ENCODE peak calls at places on chromosomes 1 and 21, in four cellular contexts. H, R, P and L are unnamed samples.

GRCh38 chr1:45522324-45523104 is 830 bp upstream of the PRDX1 start:
- DNase-seq in H (no peak), R (no peak), P (no peak), L (no peak)

GRCh38 chr1:34127006-34128000 is 37.7 kb downstream of the CSMD2 start:
- DNase-seq in H (no peak), R (no peak), P (no peak), L (no peak)

GRCh38 chr1:100350787-100351094 is 1.6 kb upstream of the CDC14A start:
- DNase-seq in H (no peak), R (no peak), P (no peak), L (no peak)

GRCh38 chr1:246565751-246566127 is 322 bp downstream of the TFB2M start:
- DNase-seq in H (no peak), R (no peak), P (no peak), L (peak; percentile 71)

GRCh38 chr1:112826217-112826944 is 111.2 kb upstream of the PPM1J start:
- DNase-seq in H (no peak), R (no peak), P (no peak), L (no peak)

GRCh38 chr1:9256332-9256731 is 21.8 kb downstream of the H6PD start:
- DNase-seq in H (no peak), R (no peak), P (no peak), L (no peak)

GRCh38 chr1:22737374-22738068 is 26.9 kb downstream of the EPHB2 start:
- DNase-seq in H (no peak), R (no peak), P (no peak), L (no peak)

GRCh38 chr1:47208374-47208850 is 18.6 kb upstream of the PDZK1IP1 start:
- DNase-seq in H (no peak), R (no peak), P (no peak), L (no peak)

GRCh38 chr1:218459878-218460277 is 114.7 kb downstream of the TGFB2 start:
- DNase-seq in H (peak; percentile 13), R (peak; percentile 67), P (peak; percentile 41), L (peak; percentile 84)

GRCh38 chr1:22832414-22832786 is 121.8 kb downstream of the EPHB2 start:
- DNase-seq in H (no peak), R (no peak), P (peak; percentile 60), L (peak; percentile 85)

GRCh38 chr21:43767980-43768867 is 7.9 kb downstream of the CSTB start:
- DNase-seq in H (no peak), R (no peak), P (peak; percentile 66), L (peak; percentile 84)

GRCh38 chr1:115977481-115978258 is 1.4 kb downstream of the SLC22A15 start:
- DNase-seq in H (no peak), R (no peak), P (peak; percentile 81), L (peak; percentile 66)

GRCh38 chr1:37265156-37265555 is 209.2 kb upstream of the ZC3H12A start:
- DNase-seq in H (no peak), R (no peak), P (no peak), L (no peak)

GRCh38 chr1:51870603-51871350 is 7.8 kb downstream of the NRDC start:
- DNase-seq in H (no peak), R (no peak), P (no peak), L (no peak)

GRCh38 chr1:46508760-46509159 is 19.1 kb downstream of the DMBX1 start:
- DNase-seq in H (peak; percentile 1), R (no peak), P (no peak), L (peak; percentile 33)

GRCh38 chr21:17435565-17436543 is 77.0 kb upstream of the CXADR start:
- DNase-seq in H (no peak), R (no peak), P (no peak), L (no peak)

GRCh38 chr1:239179001-239179400 is 207.4 kb upstream of the CHRM3 start:
- DNase-seq in H (no peak), R (no peak), P (no peak), L (no peak)

GRCh38 chr1:42340093-42340492 is 5.1 kb upstream of the FOXJ3 start:
- DNase-seq in H (no peak), R (no peak), P (no peak), L (peak; percentile 18)

GRCh38 chr1:39631361-39632331 is 7.8 kb downstream of the HEYL start:
- DNase-seq in H (no peak), R (no peak), P (no peak), L (no peak)

GRCh38 chr1:244271909-244272308 is 179.8 kb downstream of the ADSS2 start:
- DNase-seq in H (no peak), R (no peak), P (no peak), L (no peak)

GRCh38 chr1:161803181-161803580 is 37.1 kb downstream of the ATF6 start:
- DNase-seq in H (no peak), R (no peak), P (no peak), L (no peak)

GRCh38 chr1:38217316-38217715 is 170.7 kb upstream of the POU3F1 start:
- DNase-seq in H (peak; percentile 55), R (no peak), P (no peak), L (no peak)

GRCh38 chr1:42913426-42914091 is 45.1 kb downstream of the SLC2A1 start:
- DNase-seq in H (no peak), R (no peak), P (no peak), L (peak; percentile 88)

GRCh38 chr1:229231754-229232119 is 39.2 kb upstream of the RAB4A start:
- DNase-seq in H (no peak), R (no peak), P (no peak), L (no peak)

GRCh38 chr1:228358039-228358763 is 48.4 kb downstream of the TRIM11 start:
- DNase-seq in H (peak; percentile 15), R (no peak), P (no peak), L (no peak)

GRCh38 chr21:14864211-14865021 is 200.4 kb downstream of the NRIP1 start:
- DNase-seq in H (peak; percentile 77), R (no peak), P (no peak), L (peak; percentile 80)

GRCh38 chr1:77188770-77189169 is 30.5 kb downstream of the PIGK start:
- DNase-seq in H (no peak), R (no peak), P (no peak), L (no peak)

GRCh38 chr1:167105841-167106461 is 12.1 kb downstream of the STYXL2 start:
- DNase-seq in H (no peak), R (no peak), P (no peak), L (no peak)
- TF ChIP-seq CTCF in H (no peak), R (no peak), P (no peak), L (no peak)

GRCh38 chr1:151839457-151840409 is at the start of gene C2CD4D:
- DNase-seq in H (no peak), R (no peak), P (no peak), L (no peak)
- H3K27ac ChIP-seq in H (no peak within 1 kb of the TSS), R (no peak within 1 kb of the TSS), P (peak within 1 kb of the TSS; percentile 83), L (no peak within 1 kb of the TSS)

GRCh38 chr21:29610960-29611359 is 312.2 kb downstream of the BACH1 start:
- DNase-seq in H (no peak), R (no peak), P (no peak), L (peak; percentile 46)
- TF ChIP-seq CTCF in H (no peak), R (no peak), P (no peak), L (no peak)

DNA sequence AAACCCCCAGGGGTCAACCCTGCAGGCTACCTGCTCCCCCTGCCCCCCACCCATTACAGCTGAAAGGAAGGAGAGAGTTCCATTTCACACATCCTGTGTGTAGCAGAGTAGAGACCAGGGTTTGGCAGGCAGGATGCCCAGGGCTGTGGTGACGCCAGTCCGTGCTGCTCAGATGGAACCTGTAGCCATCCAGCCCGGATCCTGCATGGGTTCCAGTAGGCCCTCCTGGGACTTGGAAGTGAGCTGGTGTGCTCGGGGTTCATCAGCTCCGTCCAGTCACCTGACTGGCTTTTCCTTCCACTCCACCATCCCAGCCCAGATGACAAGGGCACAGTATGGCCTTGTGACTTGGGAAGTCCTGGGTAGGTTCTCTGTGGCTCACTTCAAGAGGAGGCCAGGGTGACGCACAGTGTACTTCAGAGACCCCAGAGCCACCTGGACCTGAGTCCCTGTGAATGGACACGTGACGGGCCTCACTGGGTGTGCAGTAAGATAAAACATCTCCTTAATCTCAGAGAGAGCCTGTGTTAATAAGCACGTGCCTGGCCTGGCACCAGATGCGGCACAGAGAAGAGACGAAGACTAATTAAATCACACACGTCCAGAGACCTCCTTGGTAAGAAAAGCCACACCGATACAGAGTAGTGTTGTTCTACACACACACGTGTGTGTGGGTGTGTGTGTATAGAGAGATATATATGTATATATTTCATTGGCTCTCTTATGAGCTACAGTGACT is 16.0 kb downstream of the ITPKB start:
- DNase-seq in H (no peak), R (no peak), P (no peak), L (no peak)
- H3K27ac ChIP-seq in H (no peak overlapping the region), R (no peak overlapping the region), P (no peak overlapping the region), L (no peak overlapping the region)

DNA sequence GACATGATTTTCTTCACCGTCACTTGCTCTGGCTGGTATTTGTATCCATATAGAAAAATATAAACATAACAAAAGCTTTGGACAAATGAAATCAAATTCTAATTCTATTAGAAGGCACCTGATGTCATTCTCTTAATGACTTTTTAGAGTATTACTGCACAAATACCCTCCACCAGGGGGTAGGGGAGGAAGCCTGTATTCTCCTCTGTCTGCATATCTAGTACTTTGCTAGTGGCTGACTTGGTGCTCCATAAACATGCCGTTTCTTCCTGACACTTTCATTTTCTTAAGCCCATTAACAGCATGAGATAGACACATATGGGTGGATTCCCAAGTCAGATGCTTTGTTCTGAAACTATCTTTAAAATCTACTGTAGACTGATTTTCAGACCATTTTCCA is 20.6 kb upstream of the KCNJ15 start:
- DNase-seq in H (no peak), R (no peak), P (no peak), L (no peak)
- TF ChIP-seq CTCF in H (no peak), R (no peak), P (peak; percentile 38), L (peak; percentile 28)

GRCh38 chr21:34204481-34205439 is 131.4 kb downstream of the MRPS6 start:
- DNase-seq in H (no peak), R (no peak), P (no peak), L (no peak)
- H3K27ac ChIP-seq in H (no peak overlapping the region), R (peak overlapping the region; percentile 71), P (no peak overlapping the region), L (no peak overlapping the region)

DNA sequence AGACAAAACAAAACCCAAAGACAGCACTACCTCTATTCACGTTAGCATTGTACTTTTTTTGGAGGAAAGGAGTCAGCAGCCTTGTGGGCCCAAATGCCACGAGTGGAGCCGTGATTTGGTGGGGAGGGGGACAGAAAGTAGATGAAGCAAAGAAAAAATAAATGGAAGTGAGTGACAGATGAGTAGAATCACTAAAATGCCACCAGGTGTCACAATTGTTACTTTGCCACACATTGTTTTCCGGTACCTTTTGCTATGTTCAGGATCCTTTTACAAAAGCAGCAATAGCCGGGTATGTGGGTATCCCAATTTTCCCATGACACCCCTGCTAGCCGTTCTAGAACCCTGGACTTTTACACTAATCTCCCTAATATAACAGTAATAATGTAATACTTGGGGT is 85.0 kb upstream of the AK4 start:
- DNase-seq in H (no peak), R (no peak), P (no peak), L (no peak)
- TF ChIP-seq CTCF in H (no peak), R (no peak), P (no peak), L (peak; percentile 4)

GRCh38 chr21:45079351-45079750 is 5.0 kb downstream of the ADARB1 start:
- DNase-seq in H (no peak), R (no peak), P (no peak), L (no peak)
- H3K27ac ChIP-seq in H (no peak overlapping the region), R (peak overlapping the region; percentile 95), P (no peak overlapping the region), L (no peak overlapping the region)